ENCODE peak calls at places on chromosomes 7 and 10, in five cellular contexts. One of them, this sample, is unnamed.

GRCh38 chr10:8092428-8092827 is 37.9 kb downstream of the GATA3 start:
- DNase-seq in A549: no peak
- DNase-seq in astrocyte: no peak
- DNase-seq in CD8-positive, alpha-beta T cell: no peak
- DNase-seq in heart right ventricle: no peak
- DNase-seq in this sample: no peak

GRCh38 chr7:82050792-82051191 is 280.9 kb upstream of the HGF start:
- DNase-seq in heart right ventricle: no peak
- DNase-seq in astrocyte: peak
- DNase-seq in CD8-positive, alpha-beta T cell: no peak
- DNase-seq in A549: no peak
- DNase-seq in this sample: no peak

GRCh38 chr7:74059681-74060588 is 23.7 kb upstream of the LIMK1 start:
- DNase-seq in heart right ventricle: peak
- DNase-seq in A549: peak
- DNase-seq in CD8-positive, alpha-beta T cell: no peak
- DNase-seq in astrocyte: no peak
- DNase-seq in this sample: no peak

GRCh38 chr10:62814901-62815372 is 1.2 kb downstream of the EGR2 start:
- DNase-seq in astrocyte: peak
- DNase-seq in heart right ventricle: peak
- DNase-seq in A549: no peak
- DNase-seq in CD8-positive, alpha-beta T cell: no peak
- DNase-seq in this sample: no peak

GRCh38 chr7:17234398-17235021 is 63.9 kb upstream of the AHR start:
- DNase-seq in CD8-positive, alpha-beta T cell: peak
- DNase-seq in A549: peak
- DNase-seq in heart right ventricle: no peak
- DNase-seq in astrocyte: peak
- DNase-seq in this sample: no peak

GRCh38 chr10:104109908-104110662 is 11.9 kb upstream of the SFR1 start:
- DNase-seq in CD8-positive, alpha-beta T cell: no peak
- DNase-seq in heart right ventricle: no peak
- DNase-seq in A549: peak
- DNase-seq in astrocyte: peak
- DNase-seq in this sample: no peak

GRCh38 chr7:2637505-2638223 is 5.9 kb downstream of the TTYH3 start:
- DNase-seq in astrocyte: no peak
- DNase-seq in CD8-positive, alpha-beta T cell: no peak
- DNase-seq in A549: no peak
- DNase-seq in heart right ventricle: peak
- DNase-seq in this sample: peak

GRCh38 chr10:60652628-60653027 is 125.7 kb upstream of the CDK1 start:
- DNase-seq in heart right ventricle: no peak
- DNase-seq in CD8-positive, alpha-beta T cell: no peak
- DNase-seq in A549: no peak
- DNase-seq in astrocyte: no peak
- DNase-seq in this sample: no peak

GRCh38 chr10:97577701-97578100 is 5.1 kb downstream of the ANKRD2 start:
- DNase-seq in A549: no peak
- DNase-seq in astrocyte: no peak
- DNase-seq in heart right ventricle: no peak
- DNase-seq in CD8-positive, alpha-beta T cell: no peak
- DNase-seq in this sample: no peak

GRCh38 chr10:83820033-83820432 is 319.3 kb upstream of the GHITM start:
- DNase-seq in heart right ventricle: no peak
- DNase-seq in astrocyte: no peak
- DNase-seq in A549: no peak
- DNase-seq in CD8-positive, alpha-beta T cell: no peak
- DNase-seq in this sample: no peak

GRCh38 chr10:68112837-68113236 is 3.5 kb downstream of the MYPN start:
- DNase-seq in A549: no peak
- DNase-seq in CD8-positive, alpha-beta T cell: no peak
- DNase-seq in astrocyte: no peak
- DNase-seq in heart right ventricle: no peak
- DNase-seq in this sample: no peak

GRCh38 chr10:131177431-131178327 is 133.8 kb downstream of the TCERG1L start:
- DNase-seq in heart right ventricle: no peak
- DNase-seq in CD8-positive, alpha-beta T cell: no peak
- DNase-seq in astrocyte: no peak
- DNase-seq in A549: no peak
- DNase-seq in this sample: no peak

GRCh38 chr10:77911535-77912123 is 14.9 kb downstream of the DLG5 start:
- DNase-seq in CD8-positive, alpha-beta T cell: no peak
- DNase-seq in astrocyte: no peak
- DNase-seq in heart right ventricle: no peak
- DNase-seq in A549: peak
- DNase-seq in this sample: no peak

GRCh38 chr7:93161181-93161762 is 13.1 kb upstream of the SAMD9L start:
- DNase-seq in A549: no peak
- DNase-seq in CD8-positive, alpha-beta T cell: no peak
- DNase-seq in astrocyte: no peak
- DNase-seq in heart right ventricle: no peak
- DNase-seq in this sample: no peak

DNA sequence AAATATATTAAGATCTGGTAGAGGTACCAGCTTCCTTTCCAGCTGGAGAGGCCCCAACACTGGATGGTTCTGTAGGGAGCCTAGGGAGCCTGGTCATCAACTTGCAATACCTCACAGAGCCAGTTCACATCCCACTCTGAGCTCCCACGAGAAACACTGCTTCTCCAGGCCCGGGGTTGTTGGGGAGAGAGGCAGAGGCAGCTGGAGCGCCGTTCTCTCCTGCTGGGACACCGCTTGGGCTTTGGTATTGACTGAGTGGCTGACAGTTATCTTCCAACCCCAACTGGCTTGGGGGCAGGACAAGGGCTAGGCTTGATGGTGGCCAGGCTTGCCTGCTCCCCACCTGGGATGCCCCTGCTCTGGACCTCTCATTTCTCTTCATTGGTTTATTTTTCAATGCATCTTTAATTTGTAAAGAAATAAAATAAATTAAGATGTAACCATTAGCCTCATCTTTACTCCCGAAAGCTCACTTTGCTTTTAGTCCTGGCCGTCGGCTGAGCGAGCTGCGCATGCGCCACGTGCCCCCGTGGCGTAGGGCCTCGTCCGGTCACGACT is 10.0 kb upstream of the CHCHD1 start:
- DNase-seq in heart right ventricle: peak
- DNase-seq in A549: peak
- DNase-seq in astrocyte: no peak
- DNase-seq in CD8-positive, alpha-beta T cell: peak
- DNase-seq in this sample: peak
- TF ChIP-seq CTCF in heart right ventricle: no peak
- TF ChIP-seq CTCF in A549: no peak
- TF ChIP-seq CTCF in astrocyte: no peak
- TF ChIP-seq CTCF in CD8-positive, alpha-beta T cell: no peak
- TF ChIP-seq CTCF in this sample: no peak

DNA sequence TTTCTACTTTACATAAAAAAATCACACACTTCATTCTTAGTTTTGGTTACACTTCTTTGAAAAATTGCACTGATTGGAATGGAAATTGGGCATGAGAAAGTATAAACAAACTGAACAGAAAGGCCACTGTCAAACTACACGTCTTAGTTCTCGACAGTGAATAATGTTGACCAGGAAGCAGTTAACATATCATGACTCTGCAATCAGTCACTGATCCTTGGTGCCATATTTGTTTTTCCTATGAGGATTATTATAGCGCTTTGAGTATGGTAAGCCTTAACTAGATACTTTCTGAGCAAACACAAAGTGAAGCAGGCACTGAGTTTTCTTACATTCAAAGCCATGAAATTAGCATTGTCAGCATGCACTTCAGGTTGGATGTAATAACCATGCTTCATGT is 495.1 kb upstream of the ANKRD30A start:
- DNase-seq in A549: no peak
- DNase-seq in heart right ventricle: no peak
- DNase-seq in CD8-positive, alpha-beta T cell: no peak
- DNase-seq in astrocyte: no peak
- DNase-seq in this sample: no peak
- TF ChIP-seq CTCF in A549: no peak
- TF ChIP-seq CTCF in heart right ventricle: no peak
- TF ChIP-seq CTCF in CD8-positive, alpha-beta T cell: no peak
- TF ChIP-seq CTCF in astrocyte: no peak
- TF ChIP-seq CTCF in this sample: no peak

GRCh38 chr10:30413996-30414576 is 19.9 kb upstream of the MAP3K8 start:
- DNase-seq in astrocyte: peak
- DNase-seq in A549: peak
- DNase-seq in CD8-positive, alpha-beta T cell: no peak
- DNase-seq in heart right ventricle: no peak
- DNase-seq in this sample: no peak
- TF ChIP-seq CTCF in astrocyte: peak
- TF ChIP-seq CTCF in A549: peak
- TF ChIP-seq CTCF in CD8-positive, alpha-beta T cell: peak
- TF ChIP-seq CTCF in heart right ventricle: peak
- TF ChIP-seq CTCF in this sample: peak

DNA sequence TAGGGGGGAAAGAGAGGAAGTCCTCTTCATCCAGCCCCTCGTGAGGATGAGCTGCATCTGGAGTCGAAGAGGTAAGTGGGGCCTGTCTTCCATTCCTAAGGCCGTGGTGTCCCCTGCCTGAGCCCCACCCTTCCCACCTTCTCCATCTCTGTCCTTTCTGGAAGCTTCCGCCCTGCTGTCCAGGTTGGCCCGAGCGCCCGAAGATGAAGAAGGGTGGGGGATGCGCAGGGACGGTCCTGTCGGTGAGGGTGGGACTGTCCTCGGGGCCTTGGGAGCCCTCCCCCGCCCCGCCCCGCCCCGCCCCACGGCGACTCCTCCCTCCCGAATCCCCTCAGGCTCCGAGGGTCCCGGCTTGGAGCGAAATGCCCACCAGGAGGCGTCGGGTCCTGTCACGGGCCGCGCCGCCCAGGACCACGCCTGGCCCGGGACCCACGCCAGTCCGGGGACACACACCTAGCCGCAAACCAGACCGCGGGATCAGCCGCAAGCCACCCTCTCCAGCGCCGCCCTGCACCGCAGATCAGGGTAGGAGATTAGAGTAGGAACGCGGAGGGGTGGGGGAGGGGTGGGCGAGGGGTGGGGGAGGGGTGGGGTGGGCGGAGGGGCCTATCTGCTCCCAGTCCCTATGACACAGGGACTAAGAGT is 15.3 kb downstream of the GPRIN2 start:
- DNase-seq in astrocyte: no peak
- DNase-seq in CD8-positive, alpha-beta T cell: no peak
- DNase-seq in A549: peak
- DNase-seq in heart right ventricle: no peak
- DNase-seq in this sample: no peak
- TF ChIP-seq CTCF in astrocyte: no peak
- TF ChIP-seq CTCF in CD8-positive, alpha-beta T cell: no peak
- TF ChIP-seq CTCF in A549: peak
- TF ChIP-seq CTCF in heart right ventricle: peak
- TF ChIP-seq CTCF in this sample: peak

GRCh38 chr10:21498977-21499376 is 26.5 kb downstream of the SKIDA1 start:
- DNase-seq in heart right ventricle: no peak
- DNase-seq in astrocyte: no peak
- DNase-seq in A549: no peak
- DNase-seq in CD8-positive, alpha-beta T cell: no peak
- DNase-seq in this sample: no peak
- TF ChIP-seq CTCF in heart right ventricle: no peak
- TF ChIP-seq CTCF in astrocyte: no peak
- TF ChIP-seq CTCF in A549: no peak
- TF ChIP-seq CTCF in CD8-positive, alpha-beta T cell: no peak
- TF ChIP-seq CTCF in this sample: no peak

GRCh38 chr10:73167557-73168485 is at the start of the genes ECD and FAM149B1:
- DNase-seq in astrocyte: peak
- DNase-seq in CD8-positive, alpha-beta T cell: peak
- DNase-seq in heart right ventricle: peak
- DNase-seq in A549: peak
- DNase-seq in this sample: peak
- TF ChIP-seq CTCF in astrocyte: no peak
- TF ChIP-seq CTCF in CD8-positive, alpha-beta T cell: peak
- TF ChIP-seq CTCF in heart right ventricle: peak
- TF ChIP-seq CTCF in A549: no peak
- TF ChIP-seq CTCF in this sample: no peak